ENCODE peak calls at places on chromosomes 1 and 21, in four cellular contexts. M, O, L and G are unnamed samples.

GRCh38 chr1:194289569-194290266 is 1103.3 kb upstream of the B3GALT2 start:
- DNase-seq in M (no peak), O (peak), L (no peak), G (no peak)

GRCh38 chr21:38938343-38938742 is 132.6 kb downstream of the ETS2 start:
- DNase-seq in M (peak), O (no peak), L (no peak), G (no peak)

GRCh38 chr21:31531967-31532366 is 127.5 kb upstream of the SOD1 start:
- DNase-seq in M (no peak), O (no peak), L (no peak), G (no peak)

GRCh38 chr21:33268736-33269441 is 2.7 kb downstream of the IL10RB start:
- DNase-seq in M (no peak), O (peak), L (peak), G (peak)

GRCh38 chr1:181102841-181103240 is 14.3 kb downstream of the IER5 start:
- DNase-seq in M (no peak), O (no peak), L (no peak), G (no peak)

GRCh38 chr1:109923131-109923945 is 12.7 kb downstream of the CSF1 start:
- DNase-seq in M (peak), O (no peak), L (no peak), G (no peak)

GRCh38 chr21:39018730-39019129 is 164.5 kb downstream of the PSMG1 start:
- DNase-seq in M (no peak), O (no peak), L (no peak), G (no peak)

GRCh38 chr1:84462118-84462517 is 16.9 kb upstream of the RPF1 start:
- DNase-seq in M (no peak), O (no peak), L (no peak), G (no peak)

GRCh38 chr1:54053745-54054437 is 483 bp downstream of the TCEANC2 start:
- DNase-seq in M (peak), O (no peak), L (no peak), G (no peak)

GRCh38 chr1:26703466-26703865 is 7.7 kb downstream of the ARID1A start:
- DNase-seq in M (peak), O (no peak), L (no peak), G (no peak)

GRCh38 chr1:171794085-171794484 is 12.6 kb downstream of the METTL13 start:
- DNase-seq in M (peak), O (no peak), L (no peak), G (no peak)

GRCh38 chr1:25131794-25132193 is 100.5 kb downstream of the SYF2 start:
- DNase-seq in M (no peak), O (no peak), L (no peak), G (no peak)